ENCODE peak calls at places on chromosomes 6 and 20, in six cellular contexts. V is bronchial epithelial cell; X is cardiac muscle cell; I is choroid plexus epithelial cell; P is CD4-positive, alpha-beta T cell; D is psoas muscle. R is an unnamed sample.

GRCh38 chr20:4011226-4011975 is 4.0 kb downstream of the RNF24 start:
- DNase-seq in V (peak), X (no peak), I (no peak), P (no peak), D (no peak), R (no peak)

GRCh38 chr6:87555506-87555905 is 34.3 kb downstream of the RARS2 start:
- DNase-seq in V (no peak), X (no peak), I (no peak), P (no peak), D (no peak), R (no peak)

GRCh38 chr20:34179636-34180360 is 61.4 kb upstream of the ASIP start:
- DNase-seq in V (no peak), X (no peak), I (no peak), P (no peak), D (no peak), R (no peak)

GRCh38 chr6:42136508-42137191 is 5.8 kb downstream of the C6orf132 start:
- DNase-seq in V (peak), X (peak), I (peak), P (no peak), D (no peak), R (peak)

GRCh38 chr6:150527100-150527499 is 72.6 kb upstream of the PLEKHG1 start:
- DNase-seq in V (peak), X (peak), I (no peak), P (no peak), D (no peak), R (no peak)

GRCh38 chr20:54019585-54019984 is 50.8 kb downstream of the BCAS1 start:
- DNase-seq in V (no peak), X (no peak), I (no peak), P (no peak), D (no peak), R (no peak)

GRCh38 chr20:48897298-48898044 is 24.0 kb upstream of the ARFGEF2 start:
- DNase-seq in V (peak), X (peak), I (peak), P (no peak), D (no peak), R (no peak)

GRCh38 chr6:170102582-170103481 is 188.0 kb downstream of the DLL1 start:
- DNase-seq in V (no peak), X (no peak), I (no peak), P (no peak), D (no peak), R (no peak)

GRCh38 chr20:44041001-44041400 is 126.3 kb downstream of the TOX2 start:
- DNase-seq in V (no peak), X (no peak), I (no peak), P (no peak), D (no peak), R (no peak)

GRCh38 chr6:23503173-23503572 is 622.8 kb upstream of the NRSN1 start:
- DNase-seq in V (no peak), X (no peak), I (no peak), P (no peak), D (no peak), R (no peak)

GRCh38 chr6:90472716-90473115 is 114.2 kb downstream of the MAP3K7 start:
- DNase-seq in V (no peak), X (no peak), I (no peak), P (no peak), D (no peak), R (no peak)

GRCh38 chr6:122832515-122833228 is 43.6 kb downstream of the SMPDL3A start:
- DNase-seq in V (no peak), X (no peak), I (peak), P (no peak), D (no peak), R (no peak)

GRCh38 chr6:35149891-35150566 is 8.9 kb upstream of the TCP11 start:
- DNase-seq in V (no peak), X (no peak), I (no peak), P (no peak), D (no peak), R (no peak)

GRCh38 chr6:124699038-124699437 is 263.2 kb upstream of the RNF217 start:
- DNase-seq in V (no peak), X (no peak), I (no peak), P (no peak), D (no peak), R (no peak)
- TF ChIP-seq CTCF in V (no peak), X (no peak), I (no peak), P (no peak), D (no peak), R (no peak)

GRCh38 chr6:125882243-125882642 is 74.3 kb upstream of the HINT3 start:
- DNase-seq in V (no peak), X (no peak), I (no peak), P (no peak), D (no peak), R (no peak)

GRCh38 chr6:125887372-125887771 is 69.2 kb upstream of the HINT3 start:
- DNase-seq in V (no peak), X (no peak), I (no peak), P (no peak), D (no peak), R (no peak)

GRCh38 chr6:125888989-125889656 is 67.4 kb upstream of the HINT3 start:
- DNase-seq in V (peak), X (peak), I (peak), P (no peak), D (no peak), R (no peak)

GRCh38 chr6:125886914-125887313 is 69.7 kb upstream of the HINT3 start:
- DNase-seq in V (no peak), X (no peak), I (no peak), P (no peak), D (no peak), R (no peak)

DNA sequence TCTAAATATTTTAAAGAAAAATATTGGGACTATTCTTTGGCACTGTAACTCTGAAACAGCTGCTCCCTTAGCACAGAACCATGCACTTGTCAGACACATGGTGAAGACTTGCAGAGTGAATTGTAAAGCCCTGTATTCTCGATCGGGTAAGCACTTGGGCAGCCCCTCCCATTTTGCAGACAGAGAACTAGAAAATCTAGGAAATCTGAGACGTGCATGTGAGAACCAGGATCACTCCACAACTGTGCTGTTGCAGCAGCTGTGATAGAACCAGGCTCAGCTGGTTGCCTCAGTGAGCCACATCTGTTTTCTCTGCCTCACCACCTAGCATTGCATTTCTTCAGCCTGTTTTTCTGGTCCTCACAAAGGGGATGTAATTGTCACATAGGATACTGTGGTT is 71.9 kb upstream of the HINT3 start:
- DNase-seq in V (no peak), X (no peak), I (no peak), P (no peak), D (no peak), R (no peak)
- TF ChIP-seq CTCF in V (no peak), X (no peak), I (no peak), P (no peak), D (no peak), R (no peak)

DNA sequence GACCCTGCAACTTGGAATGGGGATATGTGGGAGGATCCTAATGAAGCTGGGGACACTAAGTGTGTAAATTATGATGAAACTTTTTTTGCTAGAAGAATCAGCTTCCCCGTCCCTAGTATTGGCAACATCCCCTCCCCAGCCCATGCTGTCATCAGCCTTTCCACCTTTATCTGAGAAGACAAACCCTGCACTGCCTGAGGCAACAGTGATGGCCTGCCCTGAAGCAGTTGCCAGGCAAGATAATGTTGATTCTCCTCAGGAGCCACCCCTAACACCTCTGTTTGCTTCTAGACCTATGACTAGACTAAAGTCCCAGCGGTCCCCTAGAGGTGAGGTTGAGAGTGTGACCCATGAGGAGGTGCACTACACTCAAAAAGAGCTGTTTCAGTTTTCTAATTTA is 27.1 kb downstream of the MICA start:
- DNase-seq in V (no peak), X (no peak), I (no peak), P (no peak), D (no peak), R (no peak)
- TF ChIP-seq CTCF in V (no peak), X (no peak), I (no peak), P (no peak), D (no peak), R (no peak)

DNA sequence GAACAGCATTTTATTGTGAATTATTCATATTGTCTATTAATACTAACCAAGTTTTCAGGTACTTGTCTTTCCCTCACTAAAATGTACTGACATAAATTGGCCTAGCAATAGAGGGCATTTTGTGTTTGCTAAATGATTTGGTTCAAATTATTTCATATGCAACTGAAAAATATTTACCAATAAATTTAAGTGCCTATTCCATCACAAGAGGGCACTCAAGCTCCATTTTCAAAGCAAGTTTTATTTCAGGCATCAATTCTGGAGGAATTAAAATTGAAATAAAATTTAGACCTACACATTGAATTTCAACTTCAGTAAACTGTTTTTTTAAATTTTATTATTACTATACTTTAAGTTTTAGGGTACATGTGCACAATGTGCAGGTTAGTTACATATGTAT is 114.3 kb upstream of the SYNCRIP start:
- DNase-seq in V (peak), X (peak), I (peak), P (no peak), D (no peak), R (no peak)
- TF ChIP-seq CTCF in V (peak), X (peak), I (peak), P (no peak), D (peak), R (peak)

GRCh38 chr6:120913519-120913918 is 420.8 kb downstream of the TBC1D32 start:
- DNase-seq in V (no peak), X (no peak), I (no peak), P (no peak), D (no peak), R (no peak)

GRCh38 chr6:120903836-120904235 is 430.4 kb downstream of the TBC1D32 start:
- DNase-seq in V (peak), X (no peak), I (no peak), P (no peak), D (no peak), R (no peak)

DNA sequence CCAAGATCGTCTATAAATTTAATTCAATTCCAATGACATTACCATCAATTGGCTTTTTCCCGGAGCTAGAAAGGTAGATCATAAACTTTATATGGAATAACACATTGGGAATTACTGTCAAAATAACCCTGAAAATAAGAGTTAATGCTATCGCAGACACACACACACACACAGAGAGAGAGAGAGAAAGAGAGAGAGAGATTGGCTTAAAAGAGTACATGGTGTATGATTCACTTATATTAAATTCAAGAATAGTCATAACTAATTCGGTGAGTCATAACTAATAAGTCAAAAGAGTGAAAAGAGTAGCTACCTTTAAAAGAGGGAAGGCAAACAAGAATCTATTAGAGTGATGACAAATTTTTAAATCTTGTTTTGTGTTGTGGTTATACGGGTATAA is 425.5 kb downstream of the TBC1D32 start:
- DNase-seq in V (peak), X (no peak), I (no peak), P (no peak), D (no peak), R (no peak)
- TF ChIP-seq CTCF in V (no peak), X (no peak), I (no peak), P (no peak), D (no peak), R (no peak)

GRCh38 chr6:113481441-113481840 is 375.7 kb upstream of the MARCKS start:
- DNase-seq in V (peak), X (no peak), I (peak), P (no peak), D (no peak), R (no peak)

GRCh38 chr6:113476937-113477839 is 380.0 kb upstream of the MARCKS start:
- DNase-seq in V (peak), X (no peak), I (no peak), P (no peak), D (no peak), R (no peak)

GRCh38 chr6:113486172-113486571 is 371.0 kb upstream of the MARCKS start:
- DNase-seq in V (peak), X (no peak), I (no peak), P (no peak), D (no peak), R (no peak)

GRCh38 chr6:113482771-113483170 is 374.4 kb upstream of the MARCKS start:
- DNase-seq in V (no peak), X (no peak), I (no peak), P (no peak), D (no peak), R (no peak)

DNA sequence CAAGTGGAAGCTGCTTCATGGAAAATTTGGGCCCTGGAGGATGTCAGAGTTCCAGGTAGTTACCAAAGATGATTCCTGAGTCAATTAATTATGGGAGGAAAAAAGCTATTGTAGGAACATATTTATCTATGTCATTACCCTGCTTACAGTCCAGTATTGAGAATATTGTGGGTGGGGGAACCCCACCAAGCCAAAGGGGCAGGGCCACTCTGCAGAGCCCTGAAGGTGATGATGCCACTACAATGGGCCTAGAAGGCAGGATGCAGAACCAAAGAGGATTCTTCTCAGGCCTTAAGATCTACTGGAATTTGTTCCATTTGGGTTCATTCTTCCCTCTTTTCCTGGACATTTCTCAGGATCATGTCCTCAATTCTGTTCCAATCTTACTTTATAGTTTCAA is 375.2 kb upstream of the MARCKS start:
- DNase-seq in V (no peak), X (no peak), I (no peak), P (no peak), D (no peak), R (no peak)
- TF ChIP-seq CTCF in V (no peak), X (no peak), I (no peak), P (no peak), D (no peak), R (no peak)

GRCh38 chr6:44002591-44003344 is 124.5 kb downstream of the MRPL14 start:
- DNase-seq in V (peak), X (peak), I (peak), P (peak), D (peak), R (peak)
- TF ChIP-seq CTCF in V (peak), X (peak), I (peak), P (no peak), D (peak), R (no peak)

GRCh38 chr6:116279232-116280160 is at the start of gene TSPYL1:
- DNase-seq in V (peak), X (peak), I (peak), P (peak), D (peak), R (peak)
- TF ChIP-seq CTCF in V (no peak), X (peak), I (no peak), P (no peak), D (no peak), R (no peak)

GRCh38 chr20:63129991-63130653 is 85.8 kb downstream of the YTHDF1 start:
- DNase-seq in V (no peak), X (peak), I (no peak), P (no peak), D (no peak), R (no peak)
- TF ChIP-seq CTCF in V (no peak), X (no peak), I (no peak), P (no peak), D (no peak), R (no peak)